ENCODE peak calls at places on chromosomes 3 and 15, in eight cellular contexts. V, W, Q, E, P, I, D and N are unnamed samples.

GRCh38 chr15:60972301-60972700 is 256.8 kb downstream of the RORA start:
- DNase-seq in V (no peak), W (no peak), Q (no peak), E (no peak), P (peak), I (peak), D (peak), N (no peak)

GRCh38 chr3:133040696-133041523 is 2.7 kb downstream of the TMEM108 start:
- DNase-seq in V (peak), W (no peak), Q (peak), E (peak), P (peak), I (peak), D (peak), N (peak)

GRCh38 chr15:91853501-91853967 is at the start of gene SLCO3A1:
- DNase-seq in V (peak), W (peak), Q (peak), E (peak), P (peak), I (peak), D (no peak), N (no peak)

GRCh38 chr3:112093180-112093522 is 7.0 kb downstream of the C3orf52 start:
- DNase-seq in V (no peak), W (no peak), Q (no peak), E (no peak), P (peak), I (no peak), D (no peak), N (no peak)

GRCh38 chr15:77021088-77021481 is 26.2 kb downstream of the PSTPIP1 start:
- DNase-seq in V (no peak), W (peak), Q (peak), E (no peak), P (no peak), I (no peak), D (no peak), N (no peak)

GRCh38 chr3:126106336-126107202 is 22.6 kb upstream of the SLC41A3 start:
- DNase-seq in V (no peak), W (no peak), Q (peak), E (peak), P (no peak), I (no peak), D (no peak), N (no peak)

GRCh38 chr15:88954431-88955277 is 41.5 kb upstream of the MFGE8 start:
- DNase-seq in V (no peak), W (no peak), Q (peak), E (no peak), P (peak), I (peak), D (no peak), N (no peak)

GRCh38 chr3:129558772-129559564 is 16.0 kb downstream of the H1-8 start:
- DNase-seq in V (peak), W (no peak), Q (no peak), E (no peak), P (peak), I (peak), D (no peak), N (no peak)

GRCh38 chr3:15332405-15333098 is at the start of gene SH3BP5:
- DNase-seq in V (peak), W (peak), Q (peak), E (peak), P (peak), I (peak), D (peak), N (no peak)

GRCh38 chr3:37667359-37667758 is 194.3 kb upstream of the CTDSPL start:
- DNase-seq in V (no peak), W (no peak), Q (no peak), E (peak), P (no peak), I (no peak), D (no peak), N (no peak)

GRCh38 chr15:85401108-85401765 is 20.8 kb downstream of the AKAP13 start:
- DNase-seq in V (no peak), W (no peak), Q (no peak), E (no peak), P (no peak), I (no peak), D (no peak), N (no peak)

GRCh38 chr3:9340450-9341009 is 22.3 kb upstream of the THUMPD3 start:
- DNase-seq in V (peak), W (no peak), Q (no peak), E (no peak), P (peak), I (peak), D (peak), N (no peak)

GRCh38 chr3:52028572-52028971 is 27.8 kb downstream of the DUSP7 start:
- DNase-seq in V (no peak), W (no peak), Q (no peak), E (no peak), P (peak), I (peak), D (peak), N (no peak)

GRCh38 chr3:158105710-158106438 is at the start of gene SHOX2:
- DNase-seq in V (peak), W (no peak), Q (peak), E (no peak), P (peak), I (peak), D (no peak), N (no peak)

GRCh38 chr3:11390411-11391171 is 118.4 kb downstream of the ATG7 start:
- DNase-seq in V (no peak), W (no peak), Q (no peak), E (no peak), P (peak), I (peak), D (no peak), N (no peak)

GRCh38 chr3:25783661-25784512 is 644 bp upstream of the NGLY1 start:
- DNase-seq in V (peak), W (peak), Q (peak), E (no peak), P (peak), I (peak), D (peak), N (peak)

GRCh38 chr15:39685999-39686613 is 96.5 kb downstream of the FSIP1 start:
- DNase-seq in V (peak), W (no peak), Q (no peak), E (no peak), P (peak), I (peak), D (peak), N (peak)

GRCh38 chr3:46717447-46718231 is at the start of gene PRSS50:
- DNase-seq in V (no peak), W (no peak), Q (peak), E (no peak), P (no peak), I (no peak), D (no peak), N (no peak)

GRCh38 chr3:102053375-102053989 is 204.2 kb downstream of the NFKBIZ start:
- DNase-seq in V (peak), W (no peak), Q (no peak), E (no peak), P (peak), I (peak), D (peak), N (no peak)

GRCh38 chr3:20401253-20401652 is 215.2 kb upstream of the SGO1 start:
- DNase-seq in V (no peak), W (no peak), Q (no peak), E (no peak), P (peak), I (peak), D (no peak), N (no peak)

GRCh38 chr3:189401196-189401595 is 229.4 kb downstream of the TPRG1 start:
- DNase-seq in V (no peak), W (no peak), Q (no peak), E (no peak), P (no peak), I (no peak), D (no peak), N (no peak)

GRCh38 chr3:189404036-189404435 is 227.2 kb upstream of the TP63 start:
- DNase-seq in V (no peak), W (no peak), Q (no peak), E (no peak), P (no peak), I (no peak), D (peak), N (no peak)

GRCh38 chr3:189406148-189406547 is 225.0 kb upstream of the TP63 start:
- DNase-seq in V (no peak), W (no peak), Q (no peak), E (no peak), P (no peak), I (no peak), D (no peak), N (no peak)

GRCh38 chr3:189404797-189405484 is 226.2 kb upstream of the TP63 start:
- DNase-seq in V (no peak), W (no peak), Q (no peak), E (no peak), P (no peak), I (no peak), D (peak), N (no peak)

GRCh38 chr3:189403194-189403593 is 228.0 kb upstream of the TP63 start:
- DNase-seq in V (no peak), W (no peak), Q (no peak), E (no peak), P (no peak), I (no peak), D (no peak), N (no peak)
- H3K4me3 ChIP-seq in V (no peak), W (no peak), Q (no peak), E (no peak), P (no peak), I (no peak), D (no peak), N (no peak)

DNA sequence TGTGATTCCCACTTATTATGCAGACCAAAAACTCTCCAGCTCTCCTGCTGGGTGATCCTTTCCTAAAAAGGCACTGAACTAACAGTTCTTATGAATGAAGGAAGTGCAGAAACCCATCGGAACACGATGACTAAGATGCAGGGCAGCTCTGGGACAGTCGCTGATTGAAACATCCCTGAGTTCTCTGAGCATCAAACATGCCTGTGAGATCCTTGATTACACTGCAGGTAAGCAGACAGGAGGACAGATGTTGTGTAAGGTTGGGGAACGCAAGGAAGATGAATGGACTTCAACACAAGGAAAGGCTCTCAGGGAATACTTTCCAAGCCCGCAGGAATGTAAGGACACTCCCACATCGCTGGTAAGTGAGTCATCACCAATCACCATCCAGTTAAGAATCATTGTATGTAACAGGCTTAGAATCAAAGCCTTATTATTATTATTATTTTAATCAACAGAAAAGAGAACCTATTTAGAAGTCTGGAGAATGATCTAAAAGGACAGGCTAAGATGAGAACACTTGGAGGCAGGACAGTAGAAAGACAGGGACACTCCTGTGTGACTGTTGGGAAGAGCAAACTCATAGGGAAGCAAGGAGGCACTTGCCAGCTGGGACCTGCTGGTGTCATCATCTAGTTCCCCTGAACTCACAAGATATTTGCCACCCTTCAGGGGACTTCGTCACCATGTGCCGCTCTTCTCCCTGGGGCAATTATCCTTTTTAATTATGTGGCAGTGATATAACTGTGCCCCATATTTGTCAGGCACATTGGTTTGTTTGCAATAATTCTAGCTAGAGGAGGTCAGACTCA is 26.0 kb downstream of the TMEM158 start:
- DNase-seq in V (peak), W (no peak), Q (no peak), E (no peak), P (peak), I (peak), D (peak), N (no peak)
- H3K4me3 ChIP-seq in V (no peak), W (no peak), Q (no peak), E (no peak), P (no peak), I (no peak), D (no peak), N (no peak)

GRCh38 chr15:75573001-75573400 is 6.1 kb downstream of the PTPN9 start:
- DNase-seq in V (no peak), W (no peak), Q (no peak), E (no peak), P (no peak), I (peak), D (peak), N (no peak)
- H3K4me3 ChIP-seq in V (no peak), W (no peak), Q (no peak), E (no peak), P (no peak), I (no peak), D (no peak), N (no peak)

DNA sequence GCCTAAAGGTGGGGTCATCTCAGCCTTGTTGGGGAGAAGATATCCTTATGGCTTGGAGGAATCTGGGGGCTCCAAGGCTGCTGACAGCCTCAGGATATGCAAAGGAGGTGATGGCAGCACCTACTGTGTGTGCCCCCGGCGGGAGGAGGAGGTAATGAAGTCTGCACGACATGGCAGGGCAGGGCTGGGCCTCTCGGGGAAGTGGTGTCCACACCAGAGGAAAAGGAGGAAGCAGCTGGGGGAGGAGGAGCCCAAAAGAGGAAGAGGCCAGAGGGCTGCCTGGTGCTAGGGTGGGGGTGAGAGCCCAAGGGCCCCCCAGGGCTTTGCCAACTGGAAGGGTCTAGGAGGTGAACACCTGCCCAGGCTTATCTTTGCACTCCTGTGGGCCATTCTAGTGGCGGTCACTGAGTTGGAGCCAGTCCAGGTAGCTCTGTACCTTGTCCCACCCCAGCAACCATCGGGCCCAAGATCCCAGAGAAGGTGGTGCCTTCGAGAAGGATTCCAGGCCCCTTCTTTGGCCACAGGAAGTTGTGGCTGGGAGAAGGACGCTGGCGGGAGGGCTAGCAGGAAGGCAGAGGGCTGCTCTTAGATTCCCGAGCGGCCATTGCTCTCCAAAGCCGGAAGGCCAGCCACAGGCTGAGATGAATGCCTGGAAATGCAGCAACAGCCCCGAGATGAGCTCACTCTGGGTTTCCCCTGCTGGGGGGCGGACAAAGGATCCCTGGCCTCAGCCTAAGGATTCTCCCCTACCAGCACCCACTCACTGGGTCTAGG is 7.0 kb downstream of the GNAI2 start:
- DNase-seq in V (no peak), W (no peak), Q (peak), E (peak), P (peak), I (no peak), D (no peak), N (no peak)
- H3K4me3 ChIP-seq in V (no peak), W (no peak), Q (no peak), E (peak), P (no peak), I (no peak), D (no peak), N (no peak)